ENCODE peak calls at places on chromosomes 16 and 17, in six cellular contexts. One of them, this sample, is unnamed.

GRCh38 chr17:77476006-77476405 is 335.2 kb downstream of the SEC14L1 start:
- DNase-seq in ACHN: no peak
- DNase-seq in CD8-positive, alpha-beta memory T cell: no peak
- DNase-seq in lung microvascular endothelial cell: no peak
- DNase-seq in NCI-H1694 treated with DMSO at 0.1 percent for 48 hours: no peak
- DNase-seq in activated gamma-delta T cell treated with anti-CD3 and anti-CD28 coated beads, Interleukin-2, amount 50 U/mL, for 16 hours: no peak
- DNase-seq in this sample: no peak

GRCh38 chr17:50699410-50699809 is 8.3 kb downstream of the ANKRD40 start:
- DNase-seq in ACHN: no peak
- DNase-seq in CD8-positive, alpha-beta memory T cell: no peak
- DNase-seq in lung microvascular endothelial cell: no peak
- DNase-seq in NCI-H1694 treated with DMSO at 0.1 percent for 48 hours: no peak
- DNase-seq in activated gamma-delta T cell treated with anti-CD3 and anti-CD28 coated beads, Interleukin-2, amount 50 U/mL, for 16 hours: no peak
- DNase-seq in this sample: no peak

GRCh38 chr16:73047221-73047535 is 750 bp downstream of the ZFHX3 start:
- DNase-seq in ACHN: no peak
- DNase-seq in CD8-positive, alpha-beta memory T cell: no peak
- DNase-seq in lung microvascular endothelial cell: no peak
- DNase-seq in NCI-H1694 treated with DMSO at 0.1 percent for 48 hours: no peak
- DNase-seq in activated gamma-delta T cell treated with anti-CD3 and anti-CD28 coated beads, Interleukin-2, amount 50 U/mL, for 16 hours: no peak
- DNase-seq in this sample: no peak

GRCh38 chr17:79890706-79891105 is 51.5 kb upstream of the CBX4 start:
- DNase-seq in ACHN: no peak
- DNase-seq in CD8-positive, alpha-beta memory T cell: no peak
- DNase-seq in lung microvascular endothelial cell: no peak
- DNase-seq in NCI-H1694 treated with DMSO at 0.1 percent for 48 hours: no peak
- DNase-seq in activated gamma-delta T cell treated with anti-CD3 and anti-CD28 coated beads, Interleukin-2, amount 50 U/mL, for 16 hours: no peak
- DNase-seq in this sample: no peak

GRCh38 chr17:14095202-14095601 is 25.9 kb downstream of the COX10 start:
- DNase-seq in ACHN: no peak
- DNase-seq in CD8-positive, alpha-beta memory T cell: no peak
- DNase-seq in lung microvascular endothelial cell: no peak
- DNase-seq in NCI-H1694 treated with DMSO at 0.1 percent for 48 hours: no peak
- DNase-seq in activated gamma-delta T cell treated with anti-CD3 and anti-CD28 coated beads, Interleukin-2, amount 50 U/mL, for 16 hours: no peak
- DNase-seq in this sample: no peak

GRCh38 chr17:81342062-81342699 is 47.1 kb upstream of the SLC38A10 start:
- DNase-seq in ACHN: no peak
- DNase-seq in CD8-positive, alpha-beta memory T cell: no peak
- DNase-seq in lung microvascular endothelial cell: no peak
- DNase-seq in NCI-H1694 treated with DMSO at 0.1 percent for 48 hours: no peak
- DNase-seq in activated gamma-delta T cell treated with anti-CD3 and anti-CD28 coated beads, Interleukin-2, amount 50 U/mL, for 16 hours: no peak
- DNase-seq in this sample: no peak

GRCh38 chr16:85202631-85203461 is 90.6 kb upstream of the CIBAR2 start:
- DNase-seq in ACHN: no peak
- DNase-seq in CD8-positive, alpha-beta memory T cell: no peak
- DNase-seq in lung microvascular endothelial cell: no peak
- DNase-seq in NCI-H1694 treated with DMSO at 0.1 percent for 48 hours: no peak
- DNase-seq in activated gamma-delta T cell treated with anti-CD3 and anti-CD28 coated beads, Interleukin-2, amount 50 U/mL, for 16 hours: no peak
- DNase-seq in this sample: no peak

GRCh38 chr17:70060415-70060814 is 14.6 kb upstream of the KCNJ16 start:
- DNase-seq in ACHN: no peak
- DNase-seq in CD8-positive, alpha-beta memory T cell: no peak
- DNase-seq in lung microvascular endothelial cell: no peak
- DNase-seq in NCI-H1694 treated with DMSO at 0.1 percent for 48 hours: peak; percentile 15
- DNase-seq in activated gamma-delta T cell treated with anti-CD3 and anti-CD28 coated beads, Interleukin-2, amount 50 U/mL, for 16 hours: no peak
- DNase-seq in this sample: no peak

GRCh38 chr16:66706506-66706880 is 9.9 kb upstream of the CMTM4 start:
- DNase-seq in ACHN: no peak
- DNase-seq in CD8-positive, alpha-beta memory T cell: no peak
- DNase-seq in lung microvascular endothelial cell: no peak
- DNase-seq in NCI-H1694 treated with DMSO at 0.1 percent for 48 hours: no peak
- DNase-seq in activated gamma-delta T cell treated with anti-CD3 and anti-CD28 coated beads, Interleukin-2, amount 50 U/mL, for 16 hours: no peak
- DNase-seq in this sample: no peak